ENCODE peak calls at places on chromosome 14, in ten cellular contexts. One of them, this sample, is unnamed.
A peak's percentile ranks its signal among the peaks of the same experiment; 100 is the strongest.

GRCh38 chr14:23861666-23862065 is 91.9 kb upstream of the DHRS4 start:
- DNase-seq in NCI-H1105: no peak
- DNase-seq in Panc1: no peak
- DNase-seq in prostate gland: no peak
- DNase-seq in T-helper 9 cell: no peak
- DNase-seq in NCI-H1092: no peak
- DNase-seq in NCI-H748 treated with DMSO at 0.1 percent for 48 hours: no peak
- DNase-seq in A172: peak; percentile 0
- DNase-seq in keratinocyte: no peak
- DNase-seq in left ventricle myocardium inferior: no peak
- DNase-seq in this sample: no peak

GRCh38 chr14:90785474-90785873 is 30.8 kb downstream of the TTC7B start:
- DNase-seq in prostate gland: no peak
- DNase-seq in Panc1: no peak
- DNase-seq in keratinocyte: no peak
- DNase-seq in left ventricle myocardium inferior: no peak
- DNase-seq in NCI-H748 treated with DMSO at 0.1 percent for 48 hours: no peak
- DNase-seq in T-helper 9 cell: no peak
- DNase-seq in A172: peak; percentile 65
- DNase-seq in NCI-H1105: no peak
- DNase-seq in NCI-H1092: no peak
- DNase-seq in this sample: no peak

GRCh38 chr14:21317433-21317832 is 37.5 kb downstream of the RPGRIP1 start:
- DNase-seq in A172: no peak
- DNase-seq in NCI-H1092: no peak
- DNase-seq in NCI-H1105: no peak
- DNase-seq in keratinocyte: no peak
- DNase-seq in left ventricle myocardium inferior: no peak
- DNase-seq in prostate gland: no peak
- DNase-seq in NCI-H748 treated with DMSO at 0.1 percent for 48 hours: no peak
- DNase-seq in T-helper 9 cell: no peak
- DNase-seq in Panc1: no peak
- DNase-seq in this sample: no peak

GRCh38 chr14:78075033-78075432 is 95.1 kb upstream of the NRXN3 start:
- DNase-seq in T-helper 9 cell: no peak
- DNase-seq in left ventricle myocardium inferior: no peak
- DNase-seq in keratinocyte: no peak
- DNase-seq in NCI-H1092: peak; percentile 20
- DNase-seq in NCI-H748 treated with DMSO at 0.1 percent for 48 hours: peak; percentile 61
- DNase-seq in NCI-H1105: peak; percentile 94
- DNase-seq in Panc1: no peak
- DNase-seq in prostate gland: no peak
- DNase-seq in A172: no peak
- DNase-seq in this sample: no peak

GRCh38 chr14:60356921-60357550 is 108.0 kb downstream of the PPM1A start:
- DNase-seq in NCI-H748 treated with DMSO at 0.1 percent for 48 hours: peak; percentile 83
- DNase-seq in T-helper 9 cell: no peak
- DNase-seq in NCI-H1105: peak; percentile 37
- DNase-seq in A172: no peak
- DNase-seq in prostate gland: no peak
- DNase-seq in left ventricle myocardium inferior: no peak
- DNase-seq in Panc1: no peak
- DNase-seq in NCI-H1092: peak; percentile 74
- DNase-seq in keratinocyte: no peak
- DNase-seq in this sample: no peak

GRCh38 chr14:97408503-97408902 is 611.3 kb downstream of the VRK1 start:
- DNase-seq in T-helper 9 cell: no peak
- DNase-seq in left ventricle myocardium inferior: no peak
- DNase-seq in prostate gland: no peak
- DNase-seq in keratinocyte: no peak
- DNase-seq in Panc1: no peak
- DNase-seq in NCI-H1092: no peak
- DNase-seq in A172: no peak
- DNase-seq in NCI-H1105: no peak
- DNase-seq in NCI-H748 treated with DMSO at 0.1 percent for 48 hours: no peak
- DNase-seq in this sample: no peak

GRCh38 chr14:100504372-100505078 is 82.7 kb downstream of the BEGAIN start:
- DNase-seq in left ventricle myocardium inferior: no peak
- DNase-seq in NCI-H1105: no peak
- DNase-seq in A172: peak; percentile 28
- DNase-seq in NCI-H748 treated with DMSO at 0.1 percent for 48 hours: no peak
- DNase-seq in T-helper 9 cell: no peak
- DNase-seq in keratinocyte: peak; percentile 9
- DNase-seq in NCI-H1092: no peak
- DNase-seq in Panc1: peak; percentile 10
- DNase-seq in prostate gland: no peak
- DNase-seq in this sample: no peak

GRCh38 chr14:64294672-64295413 is 672 bp upstream of the ESR2 start:
- DNase-seq in NCI-H748 treated with DMSO at 0.1 percent for 48 hours: peak; percentile 52
- DNase-seq in A172: peak; percentile 20
- DNase-seq in left ventricle myocardium inferior: peak; percentile 68
- DNase-seq in prostate gland: peak; percentile 37
- DNase-seq in NCI-H1092: peak; percentile 72
- DNase-seq in keratinocyte: no peak
- DNase-seq in NCI-H1105: peak; percentile 85
- DNase-seq in Panc1: peak; percentile 30
- DNase-seq in T-helper 9 cell: peak; percentile 71
- DNase-seq in this sample: peak; percentile 84

GRCh38 chr14:79516009-79516408 is 695.3 kb downstream of the DIO2 start:
- DNase-seq in keratinocyte: no peak
- DNase-seq in NCI-H748 treated with DMSO at 0.1 percent for 48 hours: no peak
- DNase-seq in NCI-H1105: peak; percentile 58
- DNase-seq in NCI-H1092: no peak
- DNase-seq in left ventricle myocardium inferior: no peak
- DNase-seq in prostate gland: no peak
- DNase-seq in Panc1: no peak
- DNase-seq in A172: no peak
- DNase-seq in T-helper 9 cell: no peak
- DNase-seq in this sample: no peak

GRCh38 chr14:30389134-30389900 is 169.6 kb upstream of the G2E3 start:
- DNase-seq in NCI-H748 treated with DMSO at 0.1 percent for 48 hours: no peak
- DNase-seq in A172: peak; percentile 7
- DNase-seq in prostate gland: peak; percentile 8
- DNase-seq in left ventricle myocardium inferior: peak; percentile 24
- DNase-seq in NCI-H1105: no peak
- DNase-seq in Panc1: no peak
- DNase-seq in T-helper 9 cell: no peak
- DNase-seq in NCI-H1092: no peak
- DNase-seq in keratinocyte: no peak
- DNase-seq in this sample: no peak

GRCh38 chr14:59254146-59254910 is 65.9 kb downstream of the DAAM1 start:
- DNase-seq in NCI-H1105: no peak
- DNase-seq in T-helper 9 cell: no peak
- DNase-seq in keratinocyte: no peak
- DNase-seq in Panc1: no peak
- DNase-seq in A172: peak; percentile 60
- DNase-seq in NCI-H748 treated with DMSO at 0.1 percent for 48 hours: no peak
- DNase-seq in left ventricle myocardium inferior: peak; percentile 74
- DNase-seq in prostate gland: peak; percentile 69
- DNase-seq in NCI-H1092: no peak
- DNase-seq in this sample: no peak

GRCh38 chr14:60095781-60096450 is 4.2 kb downstream of the PCNX4 start:
- DNase-seq in A172: no peak
- DNase-seq in NCI-H1092: no peak
- DNase-seq in keratinocyte: no peak
- DNase-seq in T-helper 9 cell: no peak
- DNase-seq in NCI-H748 treated with DMSO at 0.1 percent for 48 hours: no peak
- DNase-seq in left ventricle myocardium inferior: no peak
- DNase-seq in NCI-H1105: peak; percentile 5
- DNase-seq in prostate gland: no peak
- DNase-seq in Panc1: no peak
- DNase-seq in this sample: no peak

GRCh38 chr14:92819011-92819410 is 24.9 kb downstream of the GOLGA5 start:
- DNase-seq in NCI-H1105: no peak
- DNase-seq in NCI-H748 treated with DMSO at 0.1 percent for 48 hours: no peak
- DNase-seq in T-helper 9 cell: no peak
- DNase-seq in prostate gland: no peak
- DNase-seq in keratinocyte: no peak
- DNase-seq in NCI-H1092: no peak
- DNase-seq in Panc1: no peak
- DNase-seq in left ventricle myocardium inferior: no peak
- DNase-seq in A172: no peak
- DNase-seq in this sample: no peak

GRCh38 chr14:50980451-50980850 is 36.2 kb upstream of the PYGL start:
- DNase-seq in left ventricle myocardium inferior: no peak
- DNase-seq in NCI-H748 treated with DMSO at 0.1 percent for 48 hours: no peak
- DNase-seq in Panc1: no peak
- DNase-seq in A172: no peak
- DNase-seq in NCI-H1105: no peak
- DNase-seq in prostate gland: no peak
- DNase-seq in keratinocyte: no peak
- DNase-seq in NCI-H1092: no peak
- DNase-seq in T-helper 9 cell: no peak
- DNase-seq in this sample: no peak

GRCh38 chr14:64012003-64012402 is 159.2 kb downstream of the SYNE2 start:
- DNase-seq in NCI-H748 treated with DMSO at 0.1 percent for 48 hours: no peak
- DNase-seq in prostate gland: no peak
- DNase-seq in keratinocyte: no peak
- DNase-seq in Panc1: no peak
- DNase-seq in A172: no peak
- DNase-seq in NCI-H1105: no peak
- DNase-seq in left ventricle myocardium inferior: no peak
- DNase-seq in NCI-H1092: no peak
- DNase-seq in T-helper 9 cell: no peak
- DNase-seq in this sample: no peak

GRCh38 chr14:100525615-100526014 is 61.6 kb downstream of the BEGAIN start:
- DNase-seq in NCI-H1092: no peak
- DNase-seq in keratinocyte: no peak
- DNase-seq in NCI-H1105: no peak
- DNase-seq in prostate gland: no peak
- DNase-seq in A172: no peak
- DNase-seq in NCI-H748 treated with DMSO at 0.1 percent for 48 hours: no peak
- DNase-seq in left ventricle myocardium inferior: peak; percentile 9
- DNase-seq in T-helper 9 cell: no peak
- DNase-seq in Panc1: no peak
- DNase-seq in this sample: peak; percentile 49

GRCh38 chr14:61177279-61178225 is 103.6 kb downstream of the TMEM30B start:
- DNase-seq in NCI-H1105: no peak
- DNase-seq in NCI-H1092: no peak
- DNase-seq in prostate gland: peak; percentile 8
- DNase-seq in A172: peak; percentile 59
- DNase-seq in NCI-H748 treated with DMSO at 0.1 percent for 48 hours: no peak
- DNase-seq in Panc1: no peak
- DNase-seq in keratinocyte: no peak
- DNase-seq in left ventricle myocardium inferior: no peak
- DNase-seq in T-helper 9 cell: no peak
- DNase-seq in this sample: no peak

GRCh38 chr14:55731881-55732498 is 152.0 kb downstream of the KTN1 start:
- DNase-seq in NCI-H1092: peak; percentile 51
- DNase-seq in keratinocyte: no peak
- DNase-seq in Panc1: no peak
- DNase-seq in NCI-H748 treated with DMSO at 0.1 percent for 48 hours: peak; percentile 26
- DNase-seq in NCI-H1105: no peak
- DNase-seq in T-helper 9 cell: peak; percentile 39
- DNase-seq in left ventricle myocardium inferior: no peak
- DNase-seq in prostate gland: no peak
- DNase-seq in A172: peak; percentile 11
- DNase-seq in this sample: no peak

GRCh38 chr14:74684444-74684843 is 28.4 kb downstream of the AREL1 start:
- DNase-seq in keratinocyte: no peak
- DNase-seq in Panc1: no peak
- DNase-seq in NCI-H748 treated with DMSO at 0.1 percent for 48 hours: no peak
- DNase-seq in NCI-H1105: no peak
- DNase-seq in T-helper 9 cell: no peak
- DNase-seq in NCI-H1092: no peak
- DNase-seq in left ventricle myocardium inferior: no peak
- DNase-seq in A172: no peak
- DNase-seq in prostate gland: no peak
- DNase-seq in this sample: peak; percentile 78

GRCh38 chr14:37936971-37937370 is 270.7 kb upstream of the SSTR1 start:
- DNase-seq in prostate gland: no peak
- DNase-seq in A172: no peak
- DNase-seq in T-helper 9 cell: no peak
- DNase-seq in NCI-H748 treated with DMSO at 0.1 percent for 48 hours: no peak
- DNase-seq in Panc1: no peak
- DNase-seq in NCI-H1092: no peak
- DNase-seq in NCI-H1105: no peak
- DNase-seq in keratinocyte: no peak
- DNase-seq in left ventricle myocardium inferior: no peak
- DNase-seq in this sample: no peak

GRCh38 chr14:24094839-24095195 is 706 bp downstream of the PCK2 start:
- DNase-seq in NCI-H1092: no peak
- DNase-seq in A172: no peak
- DNase-seq in prostate gland: no peak
- DNase-seq in T-helper 9 cell: no peak
- DNase-seq in NCI-H748 treated with DMSO at 0.1 percent for 48 hours: no peak
- DNase-seq in left ventricle myocardium inferior: no peak
- DNase-seq in Panc1: no peak
- DNase-seq in keratinocyte: no peak
- DNase-seq in NCI-H1105: no peak
- DNase-seq in this sample: no peak

GRCh38 chr14:75453817-75454434 is 26.1 kb downstream of the JDP2 start:
- DNase-seq in keratinocyte: no peak
- DNase-seq in Panc1: no peak
- DNase-seq in NCI-H748 treated with DMSO at 0.1 percent for 48 hours: no peak
- DNase-seq in prostate gland: no peak
- DNase-seq in NCI-H1092: no peak
- DNase-seq in A172: no peak
- DNase-seq in left ventricle myocardium inferior: no peak
- DNase-seq in T-helper 9 cell: no peak
- DNase-seq in NCI-H1105: no peak
- DNase-seq in this sample: no peak

GRCh38 chr14:97120204-97121120 is 323.3 kb downstream of the VRK1 start:
- DNase-seq in keratinocyte: no peak
- DNase-seq in prostate gland: no peak
- DNase-seq in NCI-H1105: no peak
- DNase-seq in NCI-H1092: no peak
- DNase-seq in left ventricle myocardium inferior: no peak
- DNase-seq in T-helper 9 cell: peak; percentile 6
- DNase-seq in A172: no peak
- DNase-seq in Panc1: no peak
- DNase-seq in NCI-H748 treated with DMSO at 0.1 percent for 48 hours: no peak
- DNase-seq in this sample: no peak

GRCh38 chr14:92507174-92507768 is 6.3 kb upstream of the RIN3 start:
- DNase-seq in A172: no peak
- DNase-seq in NCI-H1092: peak; percentile 48
- DNase-seq in left ventricle myocardium inferior: no peak
- DNase-seq in Panc1: no peak
- DNase-seq in T-helper 9 cell: no peak
- DNase-seq in prostate gland: no peak
- DNase-seq in keratinocyte: peak; percentile 23
- DNase-seq in NCI-H1105: peak; percentile 95
- DNase-seq in NCI-H748 treated with DMSO at 0.1 percent for 48 hours: peak; percentile 97
- DNase-seq in this sample: no peak

GRCh38 chr14:92328664-92329255 is 5.8 kb downstream of the SLC24A4 start:
- DNase-seq in T-helper 9 cell: no peak
- DNase-seq in NCI-H748 treated with DMSO at 0.1 percent for 48 hours: no peak
- DNase-seq in NCI-H1105: no peak
- DNase-seq in prostate gland: no peak
- DNase-seq in Panc1: no peak
- DNase-seq in left ventricle myocardium inferior: no peak
- DNase-seq in keratinocyte: no peak
- DNase-seq in NCI-H1092: no peak
- DNase-seq in A172: no peak
- DNase-seq in this sample: no peak

GRCh38 chr14:98906123-98906995 is 365.6 kb downstream of the BCL11B start:
- DNase-seq in NCI-H1092: no peak
- DNase-seq in T-helper 9 cell: no peak
- DNase-seq in prostate gland: peak; percentile 87
- DNase-seq in keratinocyte: peak; percentile 64
- DNase-seq in NCI-H1105: peak; percentile 60
- DNase-seq in Panc1: no peak
- DNase-seq in left ventricle myocardium inferior: no peak
- DNase-seq in A172: no peak
- DNase-seq in NCI-H748 treated with DMSO at 0.1 percent for 48 hours: peak; percentile 71
- DNase-seq in this sample: no peak

GRCh38 chr14:92610849-92611271 is 97.3 kb downstream of the RIN3 start:
- DNase-seq in NCI-H748 treated with DMSO at 0.1 percent for 48 hours: no peak
- DNase-seq in NCI-H1092: no peak
- DNase-seq in T-helper 9 cell: no peak
- DNase-seq in NCI-H1105: no peak
- DNase-seq in keratinocyte: no peak
- DNase-seq in prostate gland: no peak
- DNase-seq in left ventricle myocardium inferior: no peak
- DNase-seq in Panc1: no peak
- DNase-seq in A172: peak; percentile 23
- DNase-seq in this sample: no peak

GRCh38 chr14:91412939-91413338 is 4.7 kb downstream of the CCDC88C start:
- DNase-seq in left ventricle myocardium inferior: no peak
- DNase-seq in NCI-H1092: no peak
- DNase-seq in prostate gland: no peak
- DNase-seq in keratinocyte: no peak
- DNase-seq in NCI-H748 treated with DMSO at 0.1 percent for 48 hours: no peak
- DNase-seq in Panc1: no peak
- DNase-seq in T-helper 9 cell: no peak
- DNase-seq in A172: no peak
- DNase-seq in NCI-H1105: no peak
- DNase-seq in this sample: no peak